ENCODE peak calls at places on chromosomes 16 and 17, in six cellular contexts. L is GM12878, V is A549, B is K562, K is IMR-90, G is HepG2. F is an unnamed sample.

GRCh38 chr16:85166699-85167588 is 54.7 kb upstream of the CIBAR2 start:
- DNase-seq in B (no peak), L (no peak), G (peak), K (no peak), V (no peak), F (no peak)

GRCh38 chr17:78252111-78252634 is 20.7 kb downstream of the TMEM235 start:
- DNase-seq in V (no peak), B (no peak), L (no peak), K (no peak), G (no peak), F (no peak)

GRCh38 chr16:30368122-30368791 is 2.0 kb downstream of the TBC1D10B start:
- DNase-seq in K (peak), B (peak), G (no peak), V (no peak), L (no peak), F (no peak)

GRCh38 chr17:65231662-65232335 is 94.6 kb downstream of the RGS9 start:
- DNase-seq in K (peak), G (peak), V (peak), B (peak), L (peak), F (peak)

GRCh38 chr16:4886151-4886550 is 38.9 kb downstream of the UBN1 start:
- DNase-seq in B (peak), K (no peak), G (no peak), L (no peak), V (no peak), F (no peak)

GRCh38 chr17:79095345-79096055 is 20.9 kb downstream of the ENGASE start:
- DNase-seq in G (no peak), K (no peak), V (no peak), B (no peak), L (no peak), F (no peak)

GRCh38 chr17:75689441-75689873 is 22.3 kb downstream of the SAP30BP start:
- DNase-seq in V (no peak), L (peak), K (no peak), G (no peak), B (no peak), F (no peak)

GRCh38 chr16:30026449-30026848 is 3.5 kb downstream of the C16orf92 start:
- DNase-seq in V (no peak), K (no peak), B (no peak), L (no peak), G (no peak), F (no peak)

GRCh38 chr17:75059369-75060345 is 12.6 kb downstream of the KCTD2 start:
- DNase-seq in B (peak), K (peak), L (no peak), G (peak), V (no peak), F (no peak)

GRCh38 chr16:47806309-47806847 is 345.2 kb downstream of the PHKB start:
- DNase-seq in L (no peak), V (no peak), G (no peak), B (no peak), K (no peak), F (no peak)

GRCh38 chr17:40536731-40537171 is 28.5 kb downstream of the CCR7 start:
- DNase-seq in V (no peak), L (no peak), K (peak), G (no peak), B (no peak), F (no peak)

GRCh38 chr16:77433146-77433545 is 1.7 kb downstream of the ADAMTS18 start:
- DNase-seq in L (no peak), V (no peak), B (no peak), G (no peak), K (no peak), F (no peak)

GRCh38 chr17:12301551-12301950 is 280.9 kb downstream of the MAP2K4 start:
- DNase-seq in K (no peak), V (no peak), B (no peak), L (no peak), G (no peak), F (no peak)

GRCh38 chr17:12302711-12303110 is 282.0 kb downstream of the MAP2K4 start:
- DNase-seq in K (peak), B (no peak), V (no peak), L (no peak), G (no peak), F (no peak)
- TF ChIP-seq BHLHE40 in K (no peak), B (no peak), V (no peak), L (no peak), G (no peak), F (no peak)

GRCh38 chr16:55059146-55059545 is 128.5 kb downstream of the IRX5 start:
- DNase-seq in K (no peak), V (no peak), B (no peak), G (no peak), L (no peak), F (no peak)

GRCh38 chr16:55057866-55058265 is 127.2 kb downstream of the IRX5 start:
- DNase-seq in K (no peak), B (no peak), V (no peak), L (no peak), G (no peak), F (no peak)

GRCh38 chr16:55058576-55058975 is 127.9 kb downstream of the IRX5 start:
- DNase-seq in G (no peak), B (no peak), K (no peak), V (no peak), L (no peak), F (no peak)

GRCh38 chr16:55055262-55055661 is 124.6 kb downstream of the IRX5 start:
- DNase-seq in G (no peak), V (no peak), L (no peak), K (no peak), B (no peak), F (no peak)

GRCh38 chr16:55056585-55057520 is 126.2 kb downstream of the IRX5 start:
- DNase-seq in L (no peak), K (no peak), G (no peak), V (peak), B (no peak), F (peak)
- TF ChIP-seq BHLHE40 in L (no peak), K (no peak), G (no peak), V (no peak), B (no peak), F (no peak)

GRCh38 chr17:50043290-50044148 is 12.4 kb upstream of the ITGA3 start:
- DNase-seq in L (no peak), K (no peak), V (no peak), G (no peak), B (no peak), F (no peak)
- TF ChIP-seq BHLHE40 in L (no peak), K (no peak), V (no peak), G (no peak), B (no peak), F (no peak)

GRCh38 chr16:83581082-83581481 is 226.7 kb upstream of the HSBP1 start:
- DNase-seq in K (peak), B (no peak), V (no peak), G (no peak), L (no peak), F (no peak)
- TF ChIP-seq BHLHE40 in K (no peak), B (no peak), V (no peak), G (no peak), L (no peak), F (no peak)

DNA sequence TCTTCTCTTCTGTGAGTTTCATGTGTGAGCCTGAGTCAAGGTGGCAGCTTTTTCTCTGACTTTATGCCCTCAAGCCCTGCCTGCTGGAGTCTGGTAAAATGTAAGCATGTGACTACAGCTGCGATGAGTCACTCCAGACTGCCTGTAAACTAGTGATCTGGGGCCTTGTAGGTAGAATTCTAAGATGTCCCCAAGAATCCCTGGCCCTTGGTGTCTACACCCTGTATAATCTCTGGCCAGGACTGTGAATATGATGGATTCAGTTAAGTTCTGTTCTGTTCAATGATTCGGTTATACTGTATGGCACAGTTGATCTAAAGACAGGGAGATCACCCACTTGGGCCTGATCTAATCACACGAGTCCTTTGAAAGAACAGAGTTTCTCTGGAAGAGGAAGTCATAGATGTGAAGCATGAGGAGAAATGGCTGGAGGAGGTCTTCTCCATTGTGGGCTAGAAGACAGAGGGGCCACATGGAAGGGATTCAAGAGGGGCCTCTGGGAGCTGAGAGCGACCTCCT is 29.8 kb downstream of the PRSS54 start:
- DNase-seq in B (peak), K (peak), G (no peak), V (peak), L (no peak), F (peak)
- TF ChIP-seq BHLHE40 in B (peak), K (peak), G (no peak), V (no peak), L (no peak), F (no peak)

DNA sequence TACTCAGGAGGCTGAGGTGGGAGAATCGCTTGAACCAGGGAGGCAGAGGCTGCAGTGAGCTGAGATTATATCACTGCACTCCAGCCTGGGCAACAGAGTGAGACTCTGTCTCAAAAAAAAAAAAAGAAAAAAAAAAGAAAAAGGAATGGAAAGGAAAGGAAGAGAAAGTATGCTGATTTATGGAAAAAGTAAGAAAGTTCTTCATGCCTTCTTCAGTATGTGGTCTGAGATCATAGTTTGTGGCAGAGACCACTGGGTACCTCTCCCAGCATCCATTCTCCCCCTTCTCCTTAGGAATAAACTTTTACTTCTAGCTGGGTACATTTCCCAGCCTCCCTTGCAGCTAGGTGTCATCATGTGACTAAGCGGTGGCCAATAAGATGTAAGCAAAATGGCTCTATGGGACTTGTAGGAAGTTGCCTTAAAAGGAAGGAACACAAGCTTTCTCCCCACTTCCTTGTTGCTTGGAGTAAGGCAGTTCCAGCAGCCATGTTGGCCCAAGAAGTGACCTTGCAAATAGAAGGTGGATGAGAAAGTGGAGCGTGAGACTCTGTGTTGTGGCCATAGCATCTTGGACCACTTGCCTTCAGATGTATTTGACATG is 26.1 kb upstream of the XPO6 start:
- DNase-seq in G (no peak), L (no peak), B (peak), K (no peak), V (no peak), F (no peak)
- TF ChIP-seq BHLHE40 in G (no peak), L (no peak), B (no peak), K (no peak), V (no peak), F (no peak)

DNA sequence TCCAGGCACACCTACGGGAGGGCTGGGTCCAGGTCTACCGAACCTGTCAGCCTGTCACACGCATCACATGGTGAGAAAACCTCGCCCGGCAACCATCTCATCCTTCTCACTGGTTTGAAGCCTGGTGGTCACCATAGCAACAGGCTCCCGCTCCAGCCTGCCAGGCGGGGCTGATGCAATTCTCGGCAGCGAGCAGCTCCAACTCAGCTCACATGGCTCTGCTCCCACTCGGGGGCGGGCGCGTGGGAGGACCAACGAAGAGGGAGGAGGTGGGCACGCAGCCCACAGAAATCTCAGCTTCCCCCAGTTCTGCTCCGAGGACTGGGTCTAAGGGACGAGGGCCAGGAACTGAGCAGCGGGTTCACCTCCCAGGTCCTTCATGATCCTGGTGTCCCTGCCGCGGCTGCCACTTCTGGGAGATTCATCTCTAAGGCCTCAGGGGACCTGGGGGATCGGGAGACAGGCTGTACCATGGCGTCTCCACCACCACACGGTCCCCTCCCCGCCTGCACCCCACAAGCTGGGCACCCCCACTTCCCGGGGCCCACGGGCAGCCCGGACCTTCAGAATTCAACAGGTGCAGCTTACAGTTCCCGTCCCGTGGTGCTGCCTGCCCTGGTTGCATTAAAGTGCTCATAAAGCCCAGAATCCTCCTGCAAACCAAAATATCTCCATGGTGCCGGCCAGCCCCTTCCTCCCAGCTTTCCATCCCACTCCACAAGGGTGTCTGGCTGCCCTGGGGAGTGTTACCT is 25.8 kb downstream of the ABR start:
- DNase-seq in K (peak), L (no peak), B (peak), V (peak), G (peak), F (peak)
- TF ChIP-seq BHLHE40 in K (no peak), L (no peak), B (no peak), V (no peak), G (no peak), F (no peak)

GRCh38 chr17:61579961-61580360 is 11.1 kb downstream of the NACA2 start:
- DNase-seq in G (peak), K (peak), V (no peak), L (no peak), B (peak), F (no peak)

GRCh38 chr17:61583242-61583641 is 7.8 kb downstream of the NACA2 start:
- DNase-seq in B (peak), V (peak), L (no peak), G (peak), K (peak), F (peak)

GRCh38 chr17:61582593-61582992 is 8.4 kb downstream of the NACA2 start:
- DNase-seq in G (no peak), K (no peak), B (no peak), V (no peak), L (no peak), F (no peak)

GRCh38 chr17:61580502-61580901 is 10.5 kb downstream of the NACA2 start:
- DNase-seq in B (no peak), L (no peak), V (no peak), G (no peak), K (no peak), F (no peak)

DNA sequence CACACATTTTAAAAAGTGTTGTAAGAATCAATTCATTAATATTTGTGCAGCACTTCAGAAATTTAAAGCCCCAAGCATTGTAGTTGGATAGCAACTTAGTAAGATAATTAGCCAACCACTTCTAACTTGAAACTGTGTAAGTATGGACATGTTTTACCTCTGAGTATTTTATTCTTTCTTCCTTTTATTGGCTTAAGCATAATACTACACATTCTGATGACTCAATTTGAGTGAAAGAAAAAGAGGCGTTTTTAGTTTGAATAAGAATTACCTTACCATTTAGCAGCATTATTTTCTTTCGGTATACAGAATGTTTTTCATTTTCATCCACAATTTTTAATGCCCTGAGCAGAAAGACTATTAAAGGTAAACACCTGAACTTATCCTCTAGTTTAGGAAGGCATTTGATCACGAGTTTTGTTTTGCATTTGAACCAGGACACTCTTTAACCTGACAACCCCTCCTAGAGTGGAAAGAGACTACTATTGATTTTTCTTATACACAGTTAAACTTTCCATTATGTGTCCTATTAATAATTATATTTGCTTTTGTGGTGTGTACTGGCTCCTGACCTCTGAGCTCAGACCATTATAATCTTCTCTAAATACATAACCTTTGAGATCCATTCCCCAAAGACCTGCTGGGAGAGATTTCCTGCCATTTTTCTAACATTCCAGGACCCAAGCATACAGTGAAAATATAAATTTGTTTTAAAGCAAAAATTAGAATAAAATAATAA is 9.2 kb downstream of the NACA2 start:
- DNase-seq in B (no peak), G (peak), V (no peak), L (no peak), K (peak), F (no peak)
- TF ChIP-seq BHLHE40 in B (no peak), G (no peak), V (no peak), L (no peak), K (no peak), F (no peak)

DNA sequence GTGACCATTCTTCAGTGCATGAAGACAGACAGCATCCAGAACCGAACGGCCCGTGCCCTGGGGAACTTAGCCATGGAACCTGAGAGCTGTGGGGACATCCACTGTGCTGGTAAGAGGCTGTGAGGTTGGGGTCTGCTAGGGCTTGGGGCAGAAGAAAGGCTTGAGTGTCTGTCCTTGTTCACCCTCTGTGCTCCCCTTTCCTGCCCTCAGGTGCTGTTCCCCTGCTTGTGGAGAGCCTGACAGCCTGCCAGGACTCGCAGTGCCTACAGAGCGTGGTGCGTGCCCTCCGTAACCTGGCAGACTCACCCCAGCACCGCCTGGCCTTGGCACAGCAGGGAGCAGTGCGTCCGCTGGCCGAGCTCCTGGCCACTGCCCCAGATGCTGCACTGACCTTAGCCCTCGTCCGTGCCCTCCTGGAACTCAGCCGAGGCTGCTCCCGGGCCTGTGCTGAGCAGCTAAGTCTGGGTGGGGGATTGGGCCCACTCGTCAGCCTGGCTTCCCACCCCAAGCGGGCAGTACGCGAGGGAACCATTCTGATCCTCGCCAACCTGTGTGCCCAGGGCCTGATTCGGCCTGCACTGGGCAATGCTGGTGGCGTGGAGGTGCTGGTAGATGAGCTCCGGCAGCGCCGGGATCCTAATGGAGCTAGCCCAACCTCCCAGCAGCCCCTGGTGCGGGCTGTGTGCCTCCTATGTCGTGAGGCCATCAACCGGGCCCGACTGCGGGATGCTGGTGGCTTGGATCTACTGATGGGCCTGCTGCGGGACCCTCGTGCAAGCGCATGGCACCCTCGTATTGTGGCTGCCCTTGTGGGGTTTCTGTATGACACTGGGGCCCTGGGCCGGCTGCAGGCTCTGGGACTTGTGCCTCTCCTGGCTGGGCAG is 2.9 kb downstream of the ARMC5 start:
- DNase-seq in B (no peak), K (no peak), G (no peak), V (no peak), L (no peak), F (no peak)
- TF ChIP-seq BHLHE40 in B (no peak), K (no peak), G (no peak), V (no peak), L (no peak), F (no peak)